ENCODE peak calls at places on chromosomes 12 and 14, in eight cellular contexts. H is K562, M is HT-29, T is memory B cell, A is ovary, V is Daoy, D is AG10803, R is MCF 10A. U is an unnamed sample.

GRCh38 chr12:30415777-30416176 is 279.9 kb downstream of the IPO8 start:
- DNase-seq in D (no peak), R (no peak), M (no peak), A (no peak), V (no peak), T (no peak), H (no peak), U (no peak)

GRCh38 chr14:81169711-81170103 is 51.1 kb downstream of the GTF2A1 start:
- DNase-seq in D (peak), R (no peak), H (no peak), V (peak), T (no peak), M (peak), A (peak), U (no peak)

GRCh38 chr14:57420986-57421385 is 30.6 kb downstream of the NAA30 start:
- DNase-seq in M (no peak), T (no peak), R (no peak), D (peak), V (peak), A (no peak), H (no peak), U (no peak)

GRCh38 chr12:88947486-88948043 is 367.3 kb upstream of the KITLG start:
- DNase-seq in R (no peak), D (no peak), H (no peak), A (no peak), M (no peak), T (no peak), V (no peak), U (no peak)

GRCh38 chr12:5070090-5070489 is 26.4 kb downstream of the KCNA5 start:
- DNase-seq in A (no peak), R (no peak), H (no peak), D (no peak), V (no peak), M (no peak), T (no peak), U (no peak)

GRCh38 chr12:75974323-75975273 is 57.0 kb downstream of the PHLDA1 start:
- DNase-seq in A (no peak), R (no peak), H (no peak), D (no peak), V (no peak), M (no peak), T (no peak), U (no peak)

GRCh38 chr14:89618309-89618708 is 201.3 kb upstream of the FOXN3 start:
- DNase-seq in M (no peak), T (no peak), H (no peak), D (peak), V (no peak), R (peak), A (no peak), U (no peak)

GRCh38 chr12:481422-481821 is 21.7 kb downstream of the B4GALNT3 start:
- DNase-seq in H (no peak), R (no peak), T (no peak), V (peak), D (peak), M (no peak), A (peak), U (peak)

GRCh38 chr12:131098178-131098981 is 144.7 kb downstream of the ADGRD1 start:
- DNase-seq in V (no peak), R (no peak), T (no peak), H (no peak), M (no peak), A (no peak), D (no peak), U (no peak)

GRCh38 chr12:14913381-14913781 is 25.0 kb downstream of the ERP27 start:
- DNase-seq in A (no peak), R (peak), M (peak), D (no peak), V (no peak), T (no peak), H (no peak), U (no peak)

GRCh38 chr14:32428149-32428548 is 99.1 kb downstream of the AKAP6 start:
- DNase-seq in R (no peak), H (no peak), A (no peak), T (no peak), V (no peak), D (no peak), M (no peak), U (no peak)

GRCh38 chr14:90397401-90398314 is 829 bp downstream of the CALM1 start:
- DNase-seq in V (peak), H (peak), R (peak), A (peak), D (peak), M (peak), T (no peak), U (no peak)

GRCh38 chr12:83753882-83754281 is 1067.2 kb downstream of the TMTC2 start:
- DNase-seq in H (no peak), A (no peak), R (no peak), D (no peak), V (no peak), M (no peak), T (no peak), U (no peak)

GRCh38 chr12:6182279-6182898 is 17.8 kb upstream of the CD9 start:
- DNase-seq in D (peak), M (peak), A (peak), T (no peak), V (no peak), H (peak), R (peak), U (peak)

GRCh38 chr14:68084256-68084655 is 264.7 kb downstream of the RAD51B start:
- DNase-seq in T (no peak), H (peak), D (no peak), V (peak), M (peak), R (peak), A (no peak), U (no peak)

GRCh38 chr14:91892918-91893527 is 25.7 kb upstream of the TC2N start:
- DNase-seq in T (peak), M (peak), H (peak), R (peak), A (no peak), D (no peak), V (peak), U (no peak)

GRCh38 chr14:64910847-64911495 is 3.3 kb upstream of the CHURC1 start:
- DNase-seq in R (peak), V (peak), D (peak), T (no peak), M (peak), H (peak), A (no peak), U (no peak)

GRCh38 chr14:104722938-104723650 is 935 bp upstream of the ADSS1 start:
- DNase-seq in T (no peak), H (no peak), D (no peak), A (no peak), R (no peak), V (no peak), M (peak), U (no peak)

GRCh38 chr12:33669349-33669748 is 229.7 kb upstream of the SYT10 start:
- DNase-seq in D (no peak), H (no peak), T (no peak), V (no peak), M (no peak), R (no peak), A (no peak), U (no peak)

GRCh38 chr12:91662021-91662420 is 479.4 kb upstream of the DCN start:
- DNase-seq in V (no peak), R (no peak), M (no peak), H (no peak), D (peak), A (no peak), T (no peak), U (no peak)

GRCh38 chr12:101779626-101780025 is 40.4 kb upstream of the SYCP3 start:
- DNase-seq in M (no peak), A (no peak), T (no peak), D (no peak), R (no peak), V (no peak), H (no peak), U (no peak)

GRCh38 chr12:113932411-113933196 is 33.5 kb downstream of the RBM19 start:
- DNase-seq in R (peak), A (peak), D (peak), M (no peak), T (no peak), V (no peak), H (peak), U (no peak)

GRCh38 chr12:121807656-121808347 is 4.0 kb downstream of the SETD1B start:
- DNase-seq in R (no peak), A (no peak), M (no peak), V (no peak), T (no peak), H (no peak), D (no peak), U (no peak)

GRCh38 chr14:86826641-86827040 is 1166.3 kb downstream of the GALC start:
- DNase-seq in M (no peak), H (no peak), D (no peak), V (no peak), T (no peak), A (no peak), R (no peak), U (no peak)

GRCh38 chr14:91506226-91506625 is 3.9 kb downstream of the PPP4R3A start:
- DNase-seq in A (no peak), D (no peak), H (no peak), V (no peak), M (no peak), R (no peak), T (no peak), U (no peak)

GRCh38 chr14:70822706-70823185 is 13.4 kb upstream of the MAP3K9 start:
- DNase-seq in M (peak), A (peak), H (no peak), T (no peak), D (peak), V (peak), R (no peak), U (no peak)

GRCh38 chr12:9781360-9781759 is 20.7 kb upstream of the CD69 start:
- DNase-seq in H (no peak), M (no peak), D (no peak), R (no peak), A (no peak), T (no peak), V (no peak), U (no peak)

GRCh38 chr12:124678421-124678893 is 111.0 kb upstream of the NCOR2 start:
- DNase-seq in T (no peak), A (no peak), V (peak), H (no peak), M (no peak), D (no peak), R (no peak), U (no peak)

GRCh38 chr14:36214476-36215216 is 38.1 kb upstream of the PTCSC3 start:
- DNase-seq in A (no peak), D (no peak), V (peak), M (no peak), H (no peak), T (no peak), R (peak), U (no peak)